ENCODE peak calls at places on chromosome 18, in four cellular contexts. W is upper lobe of right lung, X is Karpas-422, Y is cardiac muscle cell. D is an unnamed sample.

GRCh38 chr18:23825978-23826405 is 136.7 kb downstream of the LAMA3 start:
- DNase-seq in Y (peak; percentile 94), W (no peak), X (no peak), D (peak; percentile 91)

GRCh38 chr18:48324651-48325050 is 84.5 kb downstream of the ZBTB7C start:
- DNase-seq in W (peak; percentile 44), X (no peak), Y (no peak), D (no peak)

GRCh38 chr18:52348209-52348608 is 8.2 kb downstream of the DCC start:
- DNase-seq in W (no peak), Y (no peak), X (peak; percentile 59), D (no peak)

GRCh38 chr18:31424383-31424988 is 23.1 kb upstream of the DSG3 start:
- DNase-seq in X (peak; percentile 93), W (no peak), Y (peak; percentile 59), D (no peak)

GRCh38 chr18:2337552-2338141 is 233.7 kb downstream of the METTL4 start:
- DNase-seq in W (no peak), X (peak; percentile 83), Y (peak; percentile 29), D (no peak)

GRCh38 chr18:75502286-75502685 is 74.8 kb upstream of the SMIM21 start:
- DNase-seq in X (no peak), Y (peak; percentile 76), W (no peak), D (no peak)

GRCh38 chr18:23247896-23248295 is 112.6 kb downstream of the CABLES1 start:
- DNase-seq in Y (no peak), X (no peak), W (no peak), D (no peak)

GRCh38 chr18:39414009-39414700 is 1848.6 kb upstream of the CELF4 start:
- DNase-seq in Y (peak; percentile 37), X (no peak), W (no peak), D (no peak)

GRCh38 chr18:25621144-25621543 is 269.2 kb upstream of the ZNF521 start:
- DNase-seq in X (no peak), W (no peak), Y (no peak), D (no peak)

GRCh38 chr18:5772271-5772670 is 123.1 kb downstream of the TMEM200C start:
- DNase-seq in Y (no peak), W (no peak), X (no peak), D (no peak)

GRCh38 chr18:8097942-8098341 is 511.3 kb upstream of the RAB12 start:
- DNase-seq in X (no peak), Y (no peak), W (no peak), D (no peak)

GRCh38 chr18:28725876-28726275 is 548.9 kb upstream of the CDH2 start:
- DNase-seq in X (no peak), W (no peak), Y (no peak), D (no peak)

GRCh38 chr18:4573735-4574134 is 118.6 kb upstream of the DLGAP1 start:
- DNase-seq in X (no peak), Y (no peak), W (no peak), D (no peak)
- H3K9me3 ChIP-seq in X (peaks cover 22% of the 10 kb centered on the region), Y (no peaks in the 10 kb centered on the region), W (no peaks in the 10 kb centered on the region), D (no peaks in the 10 kb centered on the region)

GRCh38 chr18:44518666-44519065 is 162.0 kb upstream of the SETBP1 start:
- DNase-seq in W (no peak), Y (peak; percentile 53), X (no peak), D (no peak)

GRCh38 chr18:44521673-44522032 is 159.0 kb upstream of the SETBP1 start:
- DNase-seq in X (no peak), W (no peak), Y (no peak), D (no peak)

GRCh38 chr18:44520981-44521672 is 159.6 kb upstream of the SETBP1 start:
- DNase-seq in W (no peak), Y (no peak), X (peak; percentile 14), D (no peak)

GRCh38 chr18:44514766-44515165 is 165.9 kb upstream of the SETBP1 start:
- DNase-seq in W (no peak), Y (no peak), X (peak; percentile 21), D (no peak)

DNA sequence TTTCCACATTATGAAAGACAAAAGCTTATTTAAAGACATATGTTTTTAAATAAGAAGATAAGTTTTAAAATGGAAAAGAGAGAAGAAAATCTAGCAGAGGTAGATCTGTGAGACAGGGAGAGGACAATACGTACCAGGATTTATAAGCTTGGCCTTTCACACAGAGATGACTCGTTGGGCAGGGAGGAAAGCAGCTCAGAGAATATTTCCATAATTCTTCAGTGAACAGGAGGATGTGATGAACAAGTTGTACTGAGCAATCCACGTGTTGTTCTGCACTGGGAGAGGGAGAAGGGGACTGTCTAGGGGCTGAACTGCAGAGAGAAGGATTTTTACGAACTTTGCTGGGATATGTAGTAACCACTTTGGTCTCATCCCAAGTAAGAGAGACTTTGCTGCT is 162.6 kb upstream of the SETBP1 start:
- DNase-seq in X (no peak), W (no peak), Y (no peak), D (no peak)
- H3K9me3 ChIP-seq in X (no peaks in the 10 kb centered on the region), W (no peaks in the 10 kb centered on the region), Y (no peaks in the 10 kb centered on the region), D (no peaks in the 10 kb centered on the region)

DNA sequence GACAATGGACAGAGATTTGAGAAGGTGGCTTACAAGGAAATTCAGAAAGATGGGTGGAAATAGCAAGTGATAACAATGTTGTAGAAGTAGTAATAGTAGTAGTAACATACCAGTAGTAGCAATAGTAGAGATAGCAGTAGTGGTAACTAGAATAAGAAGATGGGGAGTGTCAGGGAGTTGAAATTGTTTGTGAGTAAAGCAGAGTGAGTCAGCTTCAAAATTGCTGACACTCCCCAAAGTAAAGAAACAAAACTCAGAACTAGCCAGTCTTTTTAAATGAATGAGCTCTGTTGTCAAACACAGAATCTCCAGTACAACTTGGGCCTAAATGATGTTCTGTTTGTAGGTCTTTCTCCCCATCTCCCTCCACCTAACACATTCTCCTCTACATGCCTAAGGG is 1040.9 kb downstream of the CBLN2 start:
- DNase-seq in Y (no peak), X (no peak), W (no peak), D (no peak)
- H3K9me3 ChIP-seq in Y (no peaks in the 10 kb centered on the region), X (peaks cover 63% of the 10 kb centered on the region), W (no peaks in the 10 kb centered on the region), D (no peaks in the 10 kb centered on the region)

DNA sequence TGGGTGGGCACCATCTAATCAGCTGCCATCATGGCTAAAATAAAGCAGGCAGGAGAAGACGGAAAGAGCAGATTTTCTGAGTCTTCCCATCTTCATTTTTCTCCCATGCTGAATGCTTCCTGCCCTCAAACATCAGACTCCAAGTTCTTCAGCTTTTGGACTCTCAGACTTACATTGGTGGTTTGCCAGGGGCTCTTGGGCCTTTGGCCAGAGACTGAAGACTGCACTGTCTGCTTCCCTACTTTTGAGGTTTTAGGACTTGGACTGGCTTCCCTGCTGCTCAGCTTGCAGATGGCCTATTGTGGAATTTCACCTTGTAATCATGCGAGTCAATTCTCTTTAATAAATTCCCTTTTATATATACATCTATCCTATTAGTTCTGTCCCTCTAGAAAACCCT is 36.6 kb downstream of the DIPK1C start:
- DNase-seq in W (no peak), Y (peak; percentile 12), X (no peak), D (no peak)
- H3K9me3 ChIP-seq in W (no peaks in the 10 kb centered on the region), Y (no peaks in the 10 kb centered on the region), X (no peaks in the 10 kb centered on the region), D (no peaks in the 10 kb centered on the region)